ENCODE peak calls at places on chromosomes 11 and 22, in eight cellular contexts. E is AG09309; F is small intestine; Z is A549; Q is NCI-H524; S is stimulated activated CD8-positive, alpha-beta memory T cell treated with anti-CD3 and anti-CD28 coated beads, Interleukin-15, amount 100 ng/mL, for 48 hours; U is A172; V is neuronal stem cell. R is an unnamed sample.
A peak's percentile ranks its signal among the peaks of the same experiment; 100 is the strongest.

GRCh38 chr22:44396727-44397722 is 84.3 kb upstream of the SHISAL1 start:
- DNase-seq in Q (no peak), U (no peak), F (no peak), Z (no peak), V (no peak), S (no peak), E (no peak), R (no peak)

GRCh38 chr22:40177738-40178416 is at the start of gene TNRC6B:
- DNase-seq in S (peak; percentile 59), E (peak; percentile 92), F (peak; percentile 100), Q (peak; percentile 96), V (peak; percentile 89), U (peak; percentile 91), Z (peak; percentile 59), R (peak; percentile 76)

GRCh38 chr11:73360743-73361369 is 15.3 kb upstream of the RELT start:
- DNase-seq in F (no peak), S (no peak), Q (no peak), E (no peak), V (no peak), Z (no peak), U (no peak), R (no peak)

GRCh38 chr11:61567286-61568061 is 13.4 kb downstream of the SYT7 start:
- DNase-seq in E (peak; percentile 20), Z (peak; percentile 92), S (peak; percentile 36), U (peak; percentile 50), V (peak; percentile 91), F (peak; percentile 69), Q (peak; percentile 38), R (peak; percentile 88)

GRCh38 chr11:6095798-6096197 is 11.7 kb upstream of the OR56B4 start:
- DNase-seq in V (no peak), E (no peak), Q (no peak), S (no peak), F (no peak), U (no peak), Z (no peak), R (no peak)

GRCh38 chr11:35786918-35787557 is 124.5 kb downstream of the TRIM44 start:
- DNase-seq in Z (no peak), F (no peak), V (no peak), E (no peak), S (no peak), Q (no peak), U (no peak), R (no peak)

GRCh38 chr11:26477406-26477805 is 94.7 kb downstream of the MUC15 start:
- DNase-seq in Q (no peak), Z (no peak), F (no peak), U (no peak), E (no peak), S (no peak), V (no peak), R (no peak)

GRCh38 chr11:44191322-44192014 is 96.0 kb downstream of the EXT2 start:
- DNase-seq in V (peak; percentile 18), E (no peak), F (no peak), U (no peak), S (no peak), Q (no peak), Z (no peak), R (no peak)

GRCh38 chr22:41929158-41929896 is 2.7 kb upstream of the TNFRSF13C start:
- DNase-seq in S (no peak), U (no peak), V (no peak), E (no peak), Z (no peak), Q (no peak), F (no peak), R (no peak)

GRCh38 chr11:2885017-2885675 is 429 bp downstream of the CDKN1C start:
- DNase-seq in V (no peak), U (peak; percentile 56), Z (no peak), Q (peak; percentile 29), F (peak; percentile 57), E (no peak), S (peak; percentile 18), R (no peak)

GRCh38 chr11:126391970-126392637 is 36.6 kb downstream of the ST3GAL4 start:
- DNase-seq in F (no peak), E (no peak), V (no peak), U (no peak), Q (no peak), Z (no peak), S (no peak), R (no peak)

GRCh38 chr22:31106651-31107205 is 640 bp downstream of the SELENOM start:
- DNase-seq in F (no peak), Z (no peak), S (no peak), E (no peak), V (no peak), U (no peak), Q (no peak), R (no peak)

GRCh38 chr11:130403301-130403804 is 25.1 kb downstream of the ADAMTS8 start:
- DNase-seq in S (no peak), Q (no peak), U (peak; percentile 50), E (peak; percentile 69), V (no peak), Z (no peak), F (no peak), R (peak; percentile 67)

GRCh38 chr11:45475135-45475534 is 189.0 kb upstream of the SYT13 start:
- DNase-seq in Z (no peak), E (no peak), F (no peak), S (no peak), Q (no peak), V (no peak), U (no peak), R (no peak)

GRCh38 chr11:9001736-9002135 is 2.1 kb downstream of the NRIP3 start:
- DNase-seq in S (peak; percentile 25), E (peak; percentile 48), V (no peak), F (no peak), Q (no peak), U (peak; percentile 86), Z (no peak), R (peak; percentile 45)

GRCh38 chr11:74341926-74342325 is 30.5 kb upstream of the P4HA3 start:
- DNase-seq in S (no peak), Z (no peak), Q (no peak), E (no peak), F (no peak), V (no peak), U (no peak), R (no peak)

GRCh38 chr22:31272522-31273446 is 19.5 kb downstream of the PIK3IP1 start:
- DNase-seq in Q (peak; percentile 10), U (peak; percentile 38), V (peak; percentile 52), S (no peak), Z (peak; percentile 39), E (no peak), F (peak; percentile 79), R (no peak)

GRCh38 chr11:44506375-44507016 is 59.0 kb upstream of the CD82 start:
- DNase-seq in U (peak; percentile 77), V (no peak), F (no peak), E (no peak), Z (no peak), Q (no peak), S (no peak), R (peak; percentile 19)

GRCh38 chr22:26050079-26050478 is 119.2 kb upstream of the SEZ6L start:
- DNase-seq in Q (no peak), F (no peak), E (no peak), Z (no peak), U (no peak), S (no peak), V (no peak), R (no peak)

GRCh38 chr11:96235725-96236124 is 107.3 kb downstream of the MAML2 start:
- DNase-seq in Z (no peak), S (no peak), U (no peak), Q (no peak), V (no peak), F (no peak), E (no peak), R (no peak)

GRCh38 chr11:36354221-36355003 is 58.3 kb downstream of the PRR5L start:
- DNase-seq in E (peak; percentile 87), Q (no peak), U (peak; percentile 43), V (no peak), F (no peak), S (no peak), Z (no peak), R (peak; percentile 57)

GRCh38 chr11:57310630-57311086 is 14.1 kb downstream of the TNKS1BP1 start:
- DNase-seq in Q (no peak), S (no peak), F (peak; percentile 87), V (no peak), E (no peak), Z (no peak), U (no peak), R (no peak)

GRCh38 chr11:120054753-120055045 is 83.2 kb downstream of the TRIM29 start:
- DNase-seq in E (no peak), Q (no peak), F (no peak), U (no peak), Z (no peak), S (no peak), V (no peak), R (no peak)

GRCh38 chr22:28986366-28986765 is 75.3 kb downstream of the C22orf31 start:
- DNase-seq in V (no peak), U (no peak), E (no peak), S (no peak), F (no peak), Z (no peak), Q (no peak), R (no peak)

GRCh38 chr11:43278302-43278956 is 33.4 kb upstream of the API5 start:
- DNase-seq in V (peak; percentile 23), Q (peak; percentile 43), U (peak; percentile 51), E (no peak), Z (peak; percentile 27), F (peak; percentile 5), S (no peak), R (peak; percentile 50)

GRCh38 chr11:64568584-64569140 is 22.4 kb upstream of the SLC22A12 start:
- DNase-seq in U (no peak), Q (no peak), S (no peak), Z (no peak), E (no peak), V (no peak), F (no peak), R (no peak)

GRCh38 chr11:45264839-45265515 is 21.2 kb downstream of the SYT13 start:
- DNase-seq in F (peak; percentile 52), E (peak; percentile 64), U (peak; percentile 88), Z (peak; percentile 91), Q (no peak), S (no peak), V (no peak), R (peak; percentile 85)

GRCh38 chr11:61345170-61345610 is 12.2 kb downstream of the TKFC start:
- DNase-seq in V (no peak), F (no peak), U (no peak), Z (no peak), Q (peak; percentile 16), E (no peak), S (no peak), R (no peak)

GRCh38 chr11:2300290-2300935 is 1.3 kb downstream of the C11orf21 start:
- DNase-seq in V (no peak), E (no peak), F (no peak), Z (no peak), Q (no peak), U (no peak), S (no peak), R (no peak)

GRCh38 chr11:73141031-73141308 is 1.1 kb downstream of the FCHSD2 start:
- DNase-seq in F (no peak), Q (no peak), V (peak; percentile 8), Z (peak; percentile 29), E (no peak), S (no peak), U (peak; percentile 16), R (peak; percentile 42)

GRCh38 chr11:62193954-62194353 is 3.9 kb downstream of the SCGB1D1 start:
- DNase-seq in Z (no peak), E (no peak), V (peak; percentile 20), Q (no peak), F (no peak), U (no peak), S (no peak), R (no peak)

GRCh38 chr11:2526808-2527381 is 82.1 kb downstream of the KCNQ1 start:
- DNase-seq in S (no peak), Z (no peak), U (no peak), E (no peak), Q (no peak), F (peak; percentile 94), V (no peak), R (no peak)